ENCODE peak calls at places on chromosomes 1 and 21, in four cellular contexts. N is breast epithelium, O is sigmoid colon, A is stomach. S is an unnamed sample. For H3K4me1, the result is how much of the 10 kb centered on the place peaks cover.

GRCh38 chr1:16141573-16142336 is 14.1 kb downstream of the EPHA2 start:
- DNase-seq in N (no peak), O (no peak), A (no peak), S (no peak)

GRCh38 chr21:33096426-33096825 is 26.5 kb downstream of the OLIG1 start:
- DNase-seq in N (no peak), O (no peak), A (no peak), S (no peak)

GRCh38 chr1:54794401-54795099 is 6.6 kb downstream of the TTC22 start:
- DNase-seq in N (no peak), O (no peak), A (peak), S (peak)

GRCh38 chr1:182128502-182128901 is 67.0 kb upstream of the ZNF648 start:
- DNase-seq in N (no peak), O (no peak), A (no peak), S (no peak)

GRCh38 chr1:156426015-156426414 is 57.0 kb downstream of the RHBG start:
- DNase-seq in N (no peak), O (no peak), A (no peak), S (no peak)

GRCh38 chr1:84724128-84724860 is 34.0 kb upstream of the SSX2IP start:
- DNase-seq in N (no peak), O (no peak), A (no peak), S (peak)

GRCh38 chr1:47444578-47445465 is 7.0 kb downstream of the FOXD2 start:
- DNase-seq in N (no peak), O (no peak), A (no peak), S (no peak)

GRCh38 chr21:44618909-44619308 is 7.0 kb downstream of the KRTAP10-8 start:
- DNase-seq in N (no peak), O (no peak), A (no peak), S (peak)

GRCh38 chr1:201282931-201283829 is at the start of gene PKP1:
- DNase-seq in N (peak), O (peak), A (peak), S (peak)

GRCh38 chr1:3463891-3464648 is 9.6 kb downstream of the ARHGEF16 start:
- DNase-seq in N (no peak), O (peak), A (no peak), S (peak)

GRCh38 chr1:10795305-10796021 is 983 bp downstream of the CASZ1 start:
- DNase-seq in N (no peak), O (peak), A (no peak), S (no peak)

GRCh38 chr1:197955486-197956394 is 38.6 kb downstream of the LHX9 start:
- DNase-seq in N (no peak), O (no peak), A (no peak), S (no peak)

GRCh38 chr1:30879940-30880339 is 28.6 kb downstream of the SDC3 start:
- DNase-seq in N (no peak), O (no peak), A (no peak), S (no peak)

GRCh38 chr1:998905-999796 is 746 bp downstream of the HES4 start:
- DNase-seq in N (no peak), O (peak), A (no peak), S (peak)

GRCh38 chr1:9224664-9225410 is 9.7 kb upstream of the H6PD start:
- DNase-seq in N (no peak), O (no peak), A (no peak), S (no peak)

GRCh38 chr1:41414716-41415306 is 53.6 kb downstream of the FOXO6 start:
- DNase-seq in N (no peak), O (no peak), A (no peak), S (no peak)

GRCh38 chr1:14685078-14685477 is 86.6 kb downstream of the KAZN start:
- DNase-seq in N (no peak), O (no peak), A (no peak), S (no peak)

GRCh38 chr1:61819421-61819820 is 77.1 kb downstream of the PATJ start:
- DNase-seq in N (no peak), O (no peak), A (no peak), S (no peak)

GRCh38 chr1:9426291-9426711 is 113.0 kb upstream of the SLC25A33 start:
- DNase-seq in N (no peak), O (no peak), A (peak), S (peak)

GRCh38 chr1:95006681-95007080 is 66.1 kb downstream of the ALG14 start:
- DNase-seq in N (no peak), O (no peak), A (no peak), S (no peak)

GRCh38 chr1:204207136-204207616 is 6.6 kb downstream of the GOLT1A start:
- DNase-seq in N (peak), O (peak), A (peak), S (peak)

GRCh38 chr1:98129486-98129885 is 208.7 kb upstream of the DPYD start:
- DNase-seq in N (no peak), O (no peak), A (no peak), S (no peak)

DNA sequence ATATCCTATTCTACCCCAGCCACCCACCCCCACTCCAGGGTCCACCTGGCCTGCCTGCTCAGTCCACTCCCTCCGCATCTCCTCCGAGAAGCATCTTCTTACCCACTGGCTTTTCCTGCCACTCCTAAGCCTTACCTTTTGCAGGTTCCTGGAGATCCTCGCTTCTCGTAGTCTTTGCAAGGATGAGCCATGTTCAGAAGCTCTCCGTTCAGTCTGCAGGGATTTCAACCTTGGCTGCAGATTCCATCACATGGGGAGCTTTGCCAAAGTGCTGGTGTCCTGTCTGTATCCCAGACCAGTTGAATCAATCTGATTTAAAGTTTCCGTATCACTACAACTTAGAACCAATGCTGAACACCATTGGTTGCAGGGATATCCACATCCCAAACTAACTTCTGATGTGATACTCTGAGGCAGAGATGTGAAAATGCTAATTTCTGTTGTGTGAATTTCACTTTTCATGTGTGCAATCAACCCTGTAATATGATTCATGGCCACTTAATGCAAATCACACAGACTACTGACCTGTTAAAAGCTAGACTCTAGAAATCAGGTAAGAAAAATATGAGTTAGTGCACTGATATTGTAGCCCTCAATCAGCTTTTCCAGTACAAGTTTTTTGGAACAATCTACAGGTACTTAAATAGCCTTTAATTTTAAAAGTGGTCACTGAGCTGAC is 61.9 kb downstream of the CAPN2 start:
- DNase-seq in N (no peak), O (peak), A (no peak), S (no peak)
- TF ChIP-seq POLR2A in N (no peak), O (no peak), A (no peak), S (no peak)

DNA sequence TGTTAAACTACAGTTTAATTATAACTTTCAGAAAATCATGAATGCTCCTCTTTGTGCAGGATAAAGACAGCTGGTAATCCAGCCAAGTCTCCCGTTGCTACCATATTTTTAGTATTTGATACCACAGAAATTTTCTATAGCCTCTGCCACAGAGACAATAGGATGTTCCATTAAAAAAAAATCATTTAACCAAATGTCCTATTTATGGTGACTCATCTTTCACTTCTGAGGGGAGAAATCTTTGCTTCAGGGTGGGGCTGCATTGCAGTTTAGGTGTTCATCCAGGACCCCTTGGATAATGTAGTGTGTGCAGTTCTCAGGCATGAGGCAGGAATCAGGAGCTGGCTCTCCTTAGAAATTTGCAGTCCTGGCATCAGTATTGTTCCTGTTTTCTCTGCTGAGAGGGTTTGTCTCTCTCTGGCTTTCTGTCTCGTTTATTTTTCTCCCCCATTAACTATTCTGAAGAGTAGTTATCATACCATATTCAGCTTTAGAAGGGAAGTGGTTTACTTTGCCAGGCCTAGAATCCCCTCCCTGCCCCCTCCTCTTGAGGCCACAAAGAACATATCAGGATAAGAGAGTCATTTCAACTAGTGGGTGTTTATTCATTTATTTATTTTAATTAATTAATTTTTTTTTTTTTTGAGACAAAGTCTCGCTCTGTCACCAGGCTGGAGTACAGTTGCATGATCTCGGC is 3.1 kb downstream of the PRUNE1 start:
- DNase-seq in N (no peak), O (no peak), A (no peak), S (no peak)
- H3K4me1 ChIP-seq in N (under half), O (under half), A (half or more), S (half or more)

DNA sequence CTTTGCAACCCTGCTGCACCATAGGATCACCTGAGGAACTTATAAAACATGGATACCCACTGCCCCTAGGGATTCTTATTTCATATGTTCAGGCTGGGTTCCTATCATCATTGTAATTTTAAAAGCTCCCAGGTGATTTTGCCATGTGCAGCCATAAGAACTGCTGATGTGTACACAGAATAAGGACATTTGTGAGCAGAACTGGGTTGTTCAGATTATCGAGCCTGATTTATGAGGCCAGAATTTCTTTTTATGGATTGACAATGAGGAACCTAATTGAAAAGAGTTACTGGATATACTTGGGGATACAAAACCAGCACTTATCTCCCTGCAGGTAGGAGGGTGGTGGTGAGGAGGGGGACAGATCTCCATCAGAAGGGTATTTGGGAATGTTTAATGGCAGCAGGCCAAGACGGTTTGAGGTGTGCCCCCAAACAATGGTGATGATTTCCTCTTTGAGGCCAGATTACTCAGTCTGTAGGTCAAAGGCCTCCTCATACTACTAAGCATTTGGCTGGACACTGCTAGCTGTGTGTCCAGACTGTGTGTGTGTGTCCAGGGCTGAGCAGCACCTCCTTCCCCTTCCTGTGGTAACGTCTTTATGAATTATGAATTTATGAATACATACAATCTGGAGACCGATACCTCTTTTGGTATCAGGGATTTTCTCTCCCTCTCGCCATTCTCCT is 18.9 kb downstream of the NOS1AP start:
- DNase-seq in N (no peak), O (no peak), A (no peak), S (no peak)
- TF ChIP-seq POLR2AphosphoS5 in N (no peak), O (no peak), A (no peak), S (no peak)

GRCh38 chr1:205590457-205590768 is 41.4 kb downstream of the ELK4 start:
- DNase-seq in N (no peak), O (no peak), A (no peak), S (no peak)

GRCh38 chr1:205593532-205593931 is 38.3 kb downstream of the ELK4 start:
- DNase-seq in N (no peak), O (no peak), A (no peak), S (no peak)

GRCh38 chr1:205590777-205591513 is 40.9 kb downstream of the ELK4 start:
- DNase-seq in N (no peak), O (peak), A (no peak), S (no peak)

GRCh38 chr1:205592443-205593003 is 39.3 kb downstream of the ELK4 start:
- DNase-seq in N (no peak), O (peak), A (no peak), S (peak)

GRCh38 chr1:205591522-205592351 is 40.1 kb downstream of the ELK4 start:
- DNase-seq in N (peak), O (peak), A (peak), S (peak)
- TF ChIP-seq POLR2A in N (no peak), O (no peak), A (no peak), S (no peak)

GRCh38 chr1:150558328-150558727 is 9.1 kb downstream of the ADAMTSL4 start:
- DNase-seq in N (no peak), O (no peak), A (no peak), S (peak)
- H3K4me1 ChIP-seq in N (under half), O (under half), A (half or more), S (half or more)

GRCh38 chr1:40248429-40248828 is 692 bp downstream of the TMCO2 start:
- DNase-seq in N (no peak), O (no peak), A (no peak), S (no peak)
- TF ChIP-seq POLR2AphosphoS5 in N (no peak), O (no peak), A (no peak), S (no peak)

GRCh38 chr1:74641161-74641560 is 32.4 kb downstream of the ERICH3 start:
- DNase-seq in N (no peak), O (no peak), A (no peak), S (no peak)

DNA sequence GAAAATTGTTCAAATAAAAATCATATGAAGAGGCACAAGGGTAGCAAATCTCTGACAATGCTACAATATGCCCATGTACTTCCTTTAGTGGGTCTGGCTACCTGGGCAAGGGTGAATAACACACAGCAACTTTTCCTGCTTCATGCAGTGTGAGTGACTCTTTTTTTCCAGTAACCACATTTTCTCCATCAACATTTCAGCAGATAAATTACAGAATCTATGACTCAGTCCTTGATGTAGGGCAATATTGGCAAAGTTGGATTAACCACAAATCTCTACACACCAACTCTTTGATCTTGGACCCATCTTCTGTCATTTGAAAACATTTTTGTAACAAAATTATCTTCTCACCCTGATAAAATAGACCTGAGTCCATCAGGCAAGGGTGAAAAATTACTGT is 31.7 kb downstream of the ERICH3 start:
- DNase-seq in N (no peak), O (no peak), A (no peak), S (no peak)
- TF ChIP-seq POLR2A in N (no peak), O (no peak), A (no peak), S (no peak)

GRCh38 chr1:208225954-208226937 is 17.9 kb downstream of the PLXNA2 start:
- DNase-seq in N (no peak), O (no peak), A (no peak), S (no peak)

GRCh38 chr1:208224192-208224713 is 19.9 kb downstream of the PLXNA2 start:
- DNase-seq in N (no peak), O (no peak), A (no peak), S (no peak)

GRCh38 chr1:208221291-208221622 is 22.9 kb downstream of the PLXNA2 start:
- DNase-seq in N (no peak), O (no peak), A (no peak), S (no peak)

GRCh38 chr1:208222376-208223110 is 21.6 kb downstream of the PLXNA2 start:
- DNase-seq in N (no peak), O (no peak), A (no peak), S (no peak)

GRCh38 chr1:208223136-208223535 is 21.0 kb downstream of the PLXNA2 start:
- DNase-seq in N (no peak), O (no peak), A (no peak), S (no peak)
- H3K4me1 ChIP-seq in N (under half), O (half or more), A (half or more), S (under half)

GRCh38 chr1:27858072-27858948 is 14.0 kb upstream of the THEMIS2 start:
- DNase-seq in N (peak), O (peak), A (peak), S (peak)
- TF ChIP-seq POLR2AphosphoS5 in N (no peak), O (peak), A (peak), S (peak)